ENCODE peak calls at places on chromosomes 7 and 10, in four cellular contexts. G is suprapubic skin, V is M059J, A is NCI-H510A. K is an unnamed sample.

GRCh38 chr7:28729276-28729675 is 228.9 kb downstream of the TRIL start:
- DNase-seq in G (no peak), V (peak), A (no peak), K (no peak)

GRCh38 chr7:148962823-148963582 is 65.3 kb downstream of the PDIA4 start:
- DNase-seq in G (no peak), V (peak), A (no peak), K (peak)

GRCh38 chr10:47336387-47337134 is 11.6 kb upstream of the RBP3 start:
- DNase-seq in G (peak), V (peak), A (no peak), K (no peak)

GRCh38 chr7:101465576-101466196 is 103.0 kb downstream of the COL26A1 start:
- DNase-seq in G (no peak), V (no peak), A (no peak), K (no peak)

GRCh38 chr10:63409465-63410027 is 56.2 kb downstream of the JMJD1C start:
- DNase-seq in G (no peak), V (peak), A (no peak), K (no peak)

GRCh38 chr10:133257489-133258065 is 19.1 kb downstream of the ADAM8 start:
- DNase-seq in G (no peak), V (no peak), A (no peak), K (peak)

GRCh38 chr7:103866919-103867318 is 122.5 kb downstream of the RELN start:
- DNase-seq in G (no peak), V (no peak), A (peak), K (no peak)

GRCh38 chr7:36473454-36474282 is 84.0 kb downstream of the ANLN start:
- DNase-seq in G (no peak), V (peak), A (peak), K (peak)

GRCh38 chr10:76729804-76730203 is 907.8 kb downstream of the KCNMA1 start:
- DNase-seq in G (no peak), V (no peak), A (no peak), K (no peak)

GRCh38 chr10:93150289-93150688 is 76.6 kb downstream of the CYP26A1 start:
- DNase-seq in G (no peak), V (peak), A (no peak), K (no peak)

GRCh38 chr7:141696386-141696785 is 5.6 kb downstream of the DENND11 start:
- DNase-seq in G (no peak), V (no peak), A (no peak), K (no peak)

GRCh38 chr10:20017961-20018360 is 201.7 kb downstream of the PLXDC2 start:
- DNase-seq in G (no peak), V (no peak), A (no peak), K (no peak)

GRCh38 chr10:131065673-131066331 is 245.7 kb downstream of the TCERG1L start:
- DNase-seq in G (no peak), V (no peak), A (no peak), K (no peak)

GRCh38 chr7:31466036-31466435 is 47.9 kb upstream of the ITPRID1 start:
- DNase-seq in G (no peak), V (no peak), A (no peak), K (no peak)

GRCh38 chr10:103716206-103717160 is 138.9 kb downstream of the SH3PXD2A start:
- DNase-seq in G (no peak), V (no peak), A (no peak), K (no peak)

K was measured in NAMALWA.